ENCODE peak calls at places on chromosomes 16 and 17, in five cellular contexts. U is NB4; V is AG10803; O is activated naive CD8-positive, alpha-beta T cell treated with anti-CD3 and anti-CD28 coated beads, Interleukin-2, amount 50 U/mL, for 24 hours; S is lower lobe of right lung. B is an unnamed sample.

GRCh38 chr17:29111816-29112499 is 68.2 kb downstream of the MYO18A start:
- DNase-seq in U (peak), V (peak), O (peak), S (peak), B (peak)

GRCh38 chr16:23420011-23420410 is 33.0 kb downstream of the COG7 start:
- DNase-seq in U (no peak), V (peak), O (no peak), S (no peak), B (no peak)

GRCh38 chr17:47305302-47305923 is 18.3 kb upstream of the EFCAB13 start:
- DNase-seq in U (no peak), V (peak), O (no peak), S (no peak), B (no peak)

GRCh38 chr17:15886221-15886620 is 58.7 kb upstream of the ADORA2B start:
- DNase-seq in U (no peak), V (no peak), O (no peak), S (no peak), B (no peak)

GRCh38 chr16:56354016-56354415 is 71.3 kb downstream of the AMFR start:
- DNase-seq in U (no peak), V (no peak), O (no peak), S (no peak), B (no peak)

GRCh38 chr17:82186221-82186620 is 26.4 kb downstream of the CCDC57 start:
- DNase-seq in U (no peak), V (no peak), O (no peak), S (peak), B (no peak)

GRCh38 chr17:10172241-10172741 is 26.1 kb downstream of the GAS7 start:
- DNase-seq in U (peak), V (peak), O (no peak), S (no peak), B (no peak)

GRCh38 chr16:89423709-89424260 is 66.6 kb downstream of the ANKRD11 start:
- DNase-seq in U (no peak), V (no peak), O (no peak), S (no peak), B (no peak)

GRCh38 chr17:17819561-17819995 is 17.2 kb downstream of the SREBF1 start:
- DNase-seq in U (peak), V (peak), O (peak), S (peak), B (no peak)

GRCh38 chr17:57557363-57557762 is 187.7 kb downstream of the CCDC182 start:
- DNase-seq in U (no peak), V (no peak), O (no peak), S (no peak), B (no peak)